ENCODE peak calls at places on chromosomes 12 and 14, in six cellular contexts. V, O, I, M, F and P are unnamed samples.

GRCh38 chr14:89977668-89978067 is 21.9 kb downstream of the TDP1 start:
- DNase-seq in F (no peak), O (no peak), M (no peak), I (no peak), V (no peak), P (no peak)

GRCh38 chr12:50241178-50241577 is 42.1 kb downstream of the LIMA1 start:
- DNase-seq in I (no peak), F (no peak), O (peak), M (no peak), V (no peak), P (no peak)

GRCh38 chr12:117365072-117365616 is 3.7 kb upstream of the NOS1 start:
- DNase-seq in M (no peak), I (no peak), O (no peak), F (no peak), V (no peak), P (no peak)

GRCh38 chr12:52401926-52402325 is 4.2 kb downstream of the KRT82 start:
- DNase-seq in V (no peak), O (no peak), M (no peak), F (no peak), I (no peak), P (no peak)

GRCh38 chr12:95440401-95440800 is 33.6 kb upstream of the METAP2 start:
- DNase-seq in I (no peak), V (no peak), M (no peak), O (no peak), F (no peak), P (no peak)

GRCh38 chr12:127810026-127810425 is 456.9 kb upstream of the TMEM132C start:
- DNase-seq in M (no peak), F (no peak), V (no peak), I (no peak), O (no peak), P (no peak)

GRCh38 chr14:104724981-104725771 is 1.1 kb downstream of the ADSS1 start:
- DNase-seq in V (peak), M (no peak), I (no peak), F (peak), O (peak), P (no peak)

GRCh38 chr12:93011100-93011499 is 82.0 kb upstream of the EEA1 start:
- DNase-seq in I (no peak), F (no peak), O (no peak), V (no peak), M (no peak), P (no peak)

GRCh38 chr14:75196468-75196867 is 20.1 kb upstream of the TMED10 start:
- DNase-seq in I (no peak), O (no peak), M (no peak), F (no peak), V (no peak), P (no peak)

GRCh38 chr14:100608586-100609330 is 21.5 kb upstream of the BEGAIN start:
- DNase-seq in O (no peak), F (peak), I (no peak), M (no peak), V (no peak), P (no peak)

GRCh38 chr12:26044007-26044394 is 80.8 kb downstream of the BHLHE41 start:
- DNase-seq in I (no peak), M (no peak), V (no peak), F (no peak), O (no peak), P (no peak)

GRCh38 chr14:68939424-68939892 is 39.6 kb downstream of the ACTN1 start:
- DNase-seq in M (no peak), I (no peak), O (no peak), V (no peak), F (no peak), P (no peak)

GRCh38 chr14:22557846-22558220 is 31.2 kb downstream of the DAD1 start:
- DNase-seq in F (no peak), I (no peak), O (no peak), M (no peak), V (no peak), P (no peak)

GRCh38 chr14:76644875-76645518 is 116.3 kb upstream of the VASH1 start:
- DNase-seq in I (no peak), V (peak), M (no peak), O (peak), F (no peak), P (peak)

GRCh38 chr14:102945346-102946130 is 23.1 kb downstream of the AMN start:
- DNase-seq in M (no peak), O (no peak), I (no peak), V (no peak), F (no peak), P (no peak)

GRCh38 chr12:50637870-50638481 is 125.9 kb upstream of the ATF1 start:
- DNase-seq in O (peak), I (no peak), M (peak), V (no peak), F (no peak), P (peak)

GRCh38 chr14:59632381-59632780 is 55.8 kb upstream of the CCDC175 start:
- DNase-seq in I (no peak), M (no peak), O (peak), V (peak), F (no peak), P (peak)

GRCh38 chr12:47188576-47189441 is 109.0 kb upstream of the AMIGO2 start:
- DNase-seq in M (no peak), F (no peak), V (no peak), I (no peak), O (no peak), P (no peak)

GRCh38 chr12:40253936-40254335 is 29.1 kb downstream of the LRRK2 start:
- DNase-seq in V (no peak), M (no peak), I (no peak), O (no peak), F (no peak), P (no peak)

GRCh38 chr12:69071091-69071370 is 138.1 kb upstream of the CPM start:
- DNase-seq in I (no peak), F (no peak), V (no peak), M (no peak), O (no peak), P (no peak)

GRCh38 chr12:26658991-26659390 is 174.0 kb downstream of the ITPR2 start:
- DNase-seq in V (no peak), F (no peak), M (no peak), O (no peak), I (no peak), P (no peak)

GRCh38 chr12:49944718-49945117 is 5.8 kb upstream of the AQP2 start:
- DNase-seq in F (no peak), V (no peak), M (no peak), O (no peak), I (no peak), P (no peak)

GRCh38 chr12:98422359-98422758 is 93.0 kb upstream of the TMPO start:
- DNase-seq in F (no peak), O (no peak), M (no peak), V (no peak), I (no peak), P (no peak)

GRCh38 chr12:99055294-99055693 is 410.2 kb downstream of the APAF1 start:
- DNase-seq in I (no peak), O (no peak), V (no peak), M (no peak), F (no peak), P (no peak)

GRCh38 chr14:71122866-71123565 is 215.8 kb downstream of the PCNX1 start:
- DNase-seq in V (no peak), M (no peak), F (no peak), I (no peak), O (no peak), P (no peak)

GRCh38 chr14:60348211-60348610 is 99.2 kb downstream of the PPM1A start:
- DNase-seq in M (no peak), V (no peak), O (no peak), I (no peak), F (no peak), P (no peak)

GRCh38 chr14:106417224-106418049 is 891.1 kb downstream of the TMEM121 start:
- DNase-seq in V (peak), F (no peak), O (no peak), M (peak), I (no peak), P (peak)

GRCh38 chr14:22403286-22403685 is 185.7 kb downstream of the DAD1 start:
- DNase-seq in O (no peak), F (no peak), V (no peak), M (no peak), I (no peak), P (no peak)

GRCh38 chr12:59393506-59393905 is 202.3 kb upstream of the SLC16A7 start:
- DNase-seq in M (no peak), F (no peak), I (no peak), V (no peak), O (no peak), P (no peak)

GRCh38 chr14:37650356-37651037 is 55.1 kb downstream of the TTC6 start:
- DNase-seq in O (no peak), I (no peak), F (no peak), V (no peak), M (no peak), P (no peak)

GRCh38 chr12:55724226-55724939 is 4.2 kb downstream of the RDH5 start:
- DNase-seq in I (no peak), M (peak), F (peak), V (peak), O (peak), P (no peak)

GRCh38 chr14:77031680-77032482 is 3.4 kb upstream of the IRF2BPL start:
- DNase-seq in F (peak), M (no peak), V (no peak), I (no peak), O (no peak), P (no peak)

GRCh38 chr14:101177301-101178055 is 274.0 kb upstream of the RTL1 start:
- DNase-seq in F (no peak), O (no peak), M (no peak), I (no peak), V (peak), P (no peak)

GRCh38 chr12:94169966-94170689 is 21.8 kb downstream of the PLXNC1 start:
- DNase-seq in M (no peak), V (no peak), F (no peak), O (no peak), I (no peak), P (no peak)

GRCh38 chr14:55417955-55418354 is 6.3 kb upstream of the ATG14 start:
- DNase-seq in I (no peak), V (no peak), O (no peak), M (no peak), F (no peak), P (no peak)

GRCh38 chr14:23910081-23910875 is 43.3 kb upstream of the DHRS4 start:
- DNase-seq in I (no peak), O (peak), F (no peak), M (no peak), V (peak), P (peak)

GRCh38 chr12:94641283-94641682 is 9.1 kb downstream of the TMCC3 start:
- DNase-seq in V (peak), M (no peak), O (no peak), I (no peak), F (no peak), P (no peak)

GRCh38 chr14:63573579-63573978 is 30.4 kb upstream of the PPP2R5E start:
- DNase-seq in I (no peak), V (no peak), O (no peak), M (no peak), F (no peak), P (no peak)

DNA sequence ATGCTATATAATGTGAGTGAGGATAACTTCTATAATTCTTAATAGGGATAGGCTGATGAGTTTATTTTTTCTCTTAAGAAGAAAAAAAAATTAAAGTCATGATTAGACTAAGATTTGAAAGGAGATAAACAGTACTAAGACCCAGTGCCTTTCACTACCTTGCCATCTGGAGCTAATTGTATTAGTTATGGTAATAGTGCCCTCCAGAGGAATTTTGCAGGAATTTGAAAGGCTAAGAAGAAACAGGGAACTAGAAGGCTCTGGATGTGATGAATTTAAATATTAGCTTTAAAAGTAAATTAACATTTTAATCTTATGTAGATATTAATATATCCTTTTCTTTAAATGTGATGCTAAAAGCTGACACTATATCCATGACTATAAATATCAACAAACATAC is 36.6 kb upstream of the PIK3C2G start:
- DNase-seq in M (no peak), I (no peak), O (peak), F (no peak), V (no peak), P (peak)
- TF ChIP-seq CTCF in M (no peak), I (no peak), O (peak), F (peak), V (peak), P (no peak)

GRCh38 chr12:6334940-6335450 is 6.9 kb downstream of the TNFRSF1A start:
- DNase-seq in I (no peak), M (no peak), V (no peak), O (no peak), F (no peak), P (no peak)
- TF ChIP-seq CTCF in I (no peak), M (no peak), V (no peak), O (no peak), F (no peak), P (no peak)

DNA sequence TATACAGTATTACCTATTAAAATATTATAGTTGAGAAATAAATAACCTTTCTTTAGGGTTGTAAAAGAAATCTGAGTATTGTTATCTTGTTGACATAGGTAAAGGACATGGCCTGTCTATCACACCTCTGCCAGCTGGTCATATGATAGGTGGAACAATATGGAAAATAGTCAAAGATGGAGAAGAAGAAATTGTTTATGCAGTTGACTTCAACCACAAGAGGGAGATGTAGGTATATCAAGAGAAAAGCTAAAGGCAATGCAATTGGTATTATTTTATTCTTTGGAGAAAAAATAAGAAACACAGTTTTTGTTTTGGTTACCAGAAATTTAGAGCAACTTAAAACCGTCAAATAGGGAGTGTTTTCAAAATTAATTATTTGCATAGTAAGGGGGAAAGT is 13.5 kb downstream of the CPSF2 start:
- DNase-seq in O (peak), F (no peak), V (no peak), M (no peak), I (no peak), P (no peak)
- TF ChIP-seq CTCF in O (peak), F (peak), V (peak), M (peak), I (peak), P (no peak)

GRCh38 chr12:131020326-131020725 is 66.6 kb downstream of the ADGRD1 start:
- DNase-seq in F (no peak), I (no peak), V (no peak), M (no peak), O (no peak), P (no peak)

GRCh38 chr12:131021142-131021541 is 67.4 kb downstream of the ADGRD1 start:
- DNase-seq in I (no peak), O (no peak), M (no peak), V (peak), F (no peak), P (no peak)

GRCh38 chr12:131017477-131017991 is 63.8 kb downstream of the ADGRD1 start:
- DNase-seq in V (no peak), O (no peak), M (no peak), I (no peak), F (no peak), P (no peak)

GRCh38 chr12:131018221-131018620 is 64.5 kb downstream of the ADGRD1 start:
- DNase-seq in I (no peak), V (no peak), F (no peak), O (no peak), M (no peak), P (no peak)

GRCh38 chr12:131018808-131019397 is 65.2 kb downstream of the ADGRD1 start:
- DNase-seq in I (no peak), O (no peak), M (no peak), F (no peak), V (no peak), P (no peak)
- TF ChIP-seq CTCF in I (no peak), O (no peak), M (no peak), F (no peak), V (no peak), P (no peak)